ENCODE peak calls at places on chromosomes 1 and 21, in ten cellular contexts. R is NCI-H1105; T is heart left ventricle; K is globus pallidus; P is body of pancreas; E is activated naive CD4-positive, alpha-beta T cell treated with anti-CD3 and anti-CD28 coated beads for 36 hours; H is foreskin fibroblast; M is mesendoderm; O is stimulated activated CD4-positive, alpha-beta T cell treated with anti-CD3 and anti-CD28 coated beads, Interleukin-2, amount 100 ng/mL, for 4 hours; U is DMS53. W is an unnamed sample.

GRCh38 chr1:2451744-2452582 is 24.1 kb upstream of the PLCH2 start:
- DNase-seq in P (no peak), M (no peak), K (no peak), E (no peak), H (peak), U (peak), R (no peak), O (no peak), T (no peak), W (no peak)

GRCh38 chr1:30933874-30934252 is 25.3 kb upstream of the SDC3 start:
- DNase-seq in R (no peak), K (no peak), O (no peak), U (no peak), E (no peak), H (peak), T (no peak), M (peak), P (no peak), W (no peak)

GRCh38 chr1:111735321-111735720 is 3.9 kb downstream of the INKA2 start:
- DNase-seq in T (no peak), K (no peak), H (peak), M (no peak), R (no peak), O (no peak), E (no peak), P (no peak), U (no peak), W (no peak)

GRCh38 chr21:30733026-30733425 is 14.0 kb downstream of the KRTAP21-2 start:
- DNase-seq in M (no peak), P (no peak), U (peak), E (no peak), T (no peak), R (no peak), K (no peak), O (no peak), H (no peak), W (no peak)

GRCh38 chr1:192879416-192879815 is 70.6 kb downstream of the RGS2 start:
- DNase-seq in P (no peak), T (no peak), M (peak), H (peak), E (no peak), U (no peak), K (no peak), R (no peak), O (no peak), W (no peak)

GRCh38 chr1:26234644-26235384 is 814 bp downstream of the CEP85 start:
- DNase-seq in T (no peak), H (peak), E (peak), K (peak), M (peak), O (no peak), R (no peak), U (peak), P (peak), W (peak)

GRCh38 chr1:53316742-53317650 is 10.9 kb downstream of the LRP8 start:
- DNase-seq in P (no peak), T (peak), M (no peak), E (no peak), U (no peak), R (peak), O (no peak), K (no peak), H (peak), W (no peak)

GRCh38 chr1:111707906-111708305 is 31.3 kb downstream of the INKA2 start:
- DNase-seq in P (no peak), M (no peak), O (no peak), K (no peak), T (no peak), R (no peak), H (peak), E (no peak), U (no peak), W (no peak)

GRCh38 chr1:165162671-165163241 is 193.8 kb downstream of the LMX1A start:
- DNase-seq in O (no peak), U (peak), T (no peak), R (peak), H (no peak), P (peak), M (peak), E (no peak), K (no peak), W (peak)

W was measured in HT-29.